ENCODE peak calls at places on chromosome 20, in six cellular contexts. P is heart left ventricle, O is heart right ventricle, A is PC-9, T is PC-3, J is astrocyte of the spinal cord. V is an unnamed sample.

GRCh38 chr20:63775096-63775978 is 35.8 kb downstream of the SLC2A4RG start:
- DNase-seq in P (no peak), J (peak), T (no peak), O (no peak), A (no peak), V (peak)

GRCh38 chr20:51410586-51411325 is 131.8 kb downstream of the NFATC2 start:
- DNase-seq in J (no peak), A (no peak), O (no peak), T (no peak), P (no peak), V (no peak)

GRCh38 chr20:57198359-57199072 is 67.9 kb downstream of the BMP7 start:
- DNase-seq in P (no peak), J (peak), A (no peak), O (no peak), T (no peak), V (no peak)

GRCh38 chr20:37430778-37431460 is 85.0 kb downstream of the SRC start:
- DNase-seq in J (no peak), P (no peak), O (no peak), T (no peak), A (no peak), V (no peak)

GRCh38 chr20:973785-974194 is 28.3 kb downstream of the RSPO4 start:
- DNase-seq in J (peak), P (no peak), O (no peak), A (peak), T (peak), V (peak)

GRCh38 chr20:11140359-11140758 is 466.6 kb upstream of the JAG1 start:
- DNase-seq in T (peak), O (no peak), J (peak), P (no peak), A (no peak), V (peak)

GRCh38 chr20:38542994-38543906 is 37.7 kb upstream of the ADIG start:
- DNase-seq in P (no peak), J (no peak), O (no peak), A (no peak), T (no peak), V (no peak)

GRCh38 chr20:39298116-39298515 is 336.0 kb downstream of the DHX35 start:
- DNase-seq in T (no peak), O (no peak), P (no peak), A (no peak), J (no peak), V (no peak)

DNA sequence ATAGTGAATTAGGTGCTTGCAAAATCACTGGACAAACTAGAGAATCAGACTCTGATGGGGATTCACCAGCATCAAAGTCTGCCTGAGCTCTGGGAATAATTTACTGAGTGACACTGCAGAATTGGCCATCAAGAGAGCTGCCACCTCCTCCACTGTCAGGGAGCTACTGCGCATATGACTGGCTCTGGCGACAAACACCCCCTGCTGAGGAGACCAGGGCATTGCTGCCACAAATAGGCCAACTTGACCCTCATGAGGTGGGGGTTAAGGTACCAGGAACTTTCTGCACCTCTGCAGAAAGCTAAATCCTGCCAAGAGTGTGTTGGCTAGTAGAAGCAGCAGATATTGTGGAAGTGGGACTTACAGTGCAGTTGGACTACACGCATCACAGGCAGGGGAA is 88.0 kb downstream of the CDS2 start:
- DNase-seq in T (no peak), A (no peak), P (no peak), J (no peak), O (no peak), V (no peak)
- TF ChIP-seq CTCF in T (no peak), A (no peak), P (no peak), J (no peak), O (no peak), V (no peak)

GRCh38 chr20:9583151-9583550 is 68.8 kb downstream of the LAMP5 start:
- DNase-seq in J (no peak), A (no peak), O (no peak), P (no peak), T (no peak), V (no peak)
- H3K4me3 ChIP-seq in J (no peak), A (no peak), O (no peak), P (no peak), T (no peak), V (no peak)

DNA sequence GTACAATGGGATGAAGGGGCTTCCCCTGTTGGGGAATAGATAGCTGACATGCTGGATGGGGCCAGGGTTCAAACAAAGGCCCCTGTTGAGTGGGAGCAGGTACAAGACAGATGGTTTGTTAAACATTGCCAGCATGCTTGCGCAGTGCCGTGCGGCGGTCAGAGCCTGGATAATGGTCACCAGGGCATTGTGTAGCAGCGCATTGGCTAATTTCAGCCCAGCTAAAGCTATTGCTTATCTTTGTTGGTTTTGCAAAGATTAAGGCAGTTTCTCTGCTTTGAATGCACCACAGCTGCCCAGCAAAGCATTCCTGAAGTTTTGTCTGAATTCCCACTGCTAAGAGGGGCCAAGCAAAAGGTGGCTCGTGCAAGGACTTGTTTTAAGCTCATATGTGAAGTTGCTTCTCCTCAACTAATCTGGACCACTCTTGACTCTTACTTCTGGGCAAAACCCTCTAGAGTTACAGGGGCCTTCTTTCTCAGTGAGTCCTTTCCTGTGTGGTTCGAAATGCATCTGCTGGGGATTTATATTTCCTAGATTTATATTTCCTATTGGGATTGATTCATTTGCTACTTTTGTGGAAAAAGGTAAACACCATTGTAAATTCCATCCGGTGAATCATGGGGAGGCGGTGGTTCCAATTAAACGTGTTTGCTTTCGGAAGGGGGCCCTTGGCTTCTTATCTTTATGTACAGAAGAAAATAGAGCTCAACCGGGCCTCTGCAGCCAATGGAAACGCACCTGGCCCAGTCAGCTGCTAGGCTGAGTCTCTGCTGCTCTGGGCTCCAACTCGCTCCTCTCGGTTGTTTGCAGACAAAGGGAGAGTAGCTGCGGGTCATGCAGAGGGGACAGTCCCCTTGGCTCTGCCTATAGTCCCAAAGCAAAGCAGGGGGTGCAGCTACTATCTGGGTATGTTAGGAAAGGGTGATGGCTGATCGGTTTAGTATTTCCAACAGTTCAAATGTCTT is 72.1 kb downstream of the FOXA2 start:
- DNase-seq in T (peak), O (no peak), J (no peak), P (no peak), A (no peak), V (peak)
- TF ChIP-seq CTCF in T (no peak), O (no peak), J (no peak), P (no peak), A (no peak), V (no peak)

GRCh38 chr20:8583209-8584106 is 451.4 kb downstream of the PLCB1 start:
- DNase-seq in O (no peak), T (no peak), P (no peak), J (peak), A (no peak), V (peak)
- H3K4me3 ChIP-seq in O (no peak), T (no peak), P (no peak), J (no peak), A (no peak), V (no peak)

GRCh38 chr20:58880994-58881752 is 28.7 kb downstream of the GNAS start:
- DNase-seq in J (no peak), P (no peak), T (peak), O (no peak), A (no peak), V (no peak)
- TF ChIP-seq CTCF in J (no peak), P (no peak), T (peak), O (no peak), A (peak), V (peak)

DNA sequence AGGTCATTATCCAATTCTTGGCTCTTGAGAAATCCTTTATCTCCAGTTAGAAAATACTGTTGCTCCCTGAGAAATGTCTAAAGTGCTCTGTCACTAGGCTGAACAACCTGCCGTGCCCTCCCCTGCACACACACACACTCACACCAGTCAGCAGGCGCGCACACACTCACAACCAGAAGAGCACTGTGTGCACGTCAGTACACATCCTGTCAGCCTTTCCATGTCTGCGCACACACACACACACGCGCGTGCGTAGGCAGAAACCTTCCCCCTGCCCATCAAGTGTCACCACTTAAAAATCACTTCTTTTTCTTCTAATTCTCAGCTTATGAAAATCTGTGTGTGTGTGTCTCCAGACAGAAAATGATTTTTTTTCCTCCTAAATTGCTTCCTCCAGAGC is 100.3 kb downstream of the EDN3 start:
- DNase-seq in J (no peak), O (no peak), P (no peak), A (no peak), T (no peak), V (no peak)
- H3K4me3 ChIP-seq in J (no peak), O (no peak), P (no peak), A (no peak), T (no peak), V (no peak)

DNA sequence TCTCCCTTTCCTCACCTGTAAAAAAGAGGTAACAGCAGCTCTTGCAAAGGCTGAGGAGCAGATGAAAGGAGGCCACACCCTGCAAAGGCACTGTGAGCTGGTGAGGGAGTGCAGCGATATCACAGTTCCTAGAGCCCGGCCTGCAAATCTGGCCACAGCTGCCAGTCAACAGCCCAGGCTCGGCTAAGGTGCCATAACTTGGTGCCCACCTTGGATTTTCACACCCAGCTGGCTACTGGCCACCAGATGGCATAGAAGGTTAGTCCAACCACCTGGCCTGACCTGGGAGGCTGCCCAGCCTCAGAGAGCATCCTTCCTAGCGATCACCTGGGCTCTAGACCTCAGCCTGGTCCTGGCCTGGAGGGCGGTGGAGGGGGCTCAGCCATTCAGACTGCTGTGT is 46.8 kb downstream of the KCNB1 start:
- DNase-seq in T (peak), J (no peak), A (peak), O (no peak), P (no peak), V (no peak)
- TF ChIP-seq CTCF in T (peak), J (no peak), A (peak), O (no peak), P (no peak), V (no peak)